ENCODE peak calls at places on chromosomes 16 and 17, in four cellular contexts. Z is cardiac fibroblast, G is iPS DF 6.9, C is psoas muscle. V is an unnamed sample.

GRCh38 chr17:6591599-6592158 is 35.3 kb upstream of the PITPNM3 start:
- DNase-seq in Z (peak; percentile 71), G (no peak), C (no peak), V (no peak)

GRCh38 chr17:55641559-55642160 is 81.0 kb downstream of the TMEM100 start:
- DNase-seq in Z (peak; percentile 87), G (no peak), C (peak; percentile 60), V (peak; percentile 15)

GRCh38 chr17:66432996-66433556 is 130.7 kb downstream of the PRKCA start:
- DNase-seq in Z (peak; percentile 46), G (no peak), C (no peak), V (no peak)

GRCh38 chr17:59899099-59899498 is 6.2 kb downstream of the RPS6KB1 start:
- DNase-seq in Z (peak; percentile 54), G (no peak), C (no peak), V (no peak)

GRCh38 chr16:81435567-81435966 is 9.0 kb upstream of the CMIP start:
- DNase-seq in Z (no peak), G (no peak), C (no peak), V (no peak)

GRCh38 chr17:83079766-83080616 is 582 bp downstream of the METRNL start:
- DNase-seq in Z (no peak), G (no peak), C (no peak), V (peak; percentile 88)

GRCh38 chr17:44108440-44109311 is 14.8 kb downstream of the HDAC5 start:
- DNase-seq in Z (peak; percentile 96), G (no peak), C (peak; percentile 93), V (no peak)

GRCh38 chr17:30093463-30094147 is 23.0 kb upstream of the NSRP1 start:
- DNase-seq in Z (peak; percentile 71), G (peak; percentile 39), C (no peak), V (peak; percentile 71)

GRCh38 chr17:16282522-16282921 is 65.5 kb downstream of the PIGL start:
- DNase-seq in Z (peak; percentile 71), G (no peak), C (no peak), V (no peak)

GRCh38 chr17:62910277-62910676 is 55.8 kb upstream of the TANC2 start:
- DNase-seq in Z (no peak), G (no peak), C (no peak), V (no peak)

GRCh38 chr16:61587526-61587925 is 448.7 kb downstream of the CDH8 start:
- DNase-seq in Z (no peak), G (no peak), C (no peak), V (no peak)

GRCh38 chr17:7191571-7192270 is 12.6 kb upstream of the ASGR1 start:
- DNase-seq in Z (peak; percentile 39), G (no peak), C (no peak), V (peak; percentile 96)

GRCh38 chr17:78875331-78875730 is 27.7 kb downstream of the CEP295NL start:
- DNase-seq in Z (no peak), G (no peak), C (no peak), V (no peak)

GRCh38 chr17:81914103-81914850 is 3.1 kb upstream of the PCYT2 start:
- DNase-seq in Z (no peak), G (no peak), C (no peak), V (no peak)

GRCh38 chr16:55471448-55472097 is 7.4 kb upstream of the MMP2 start:
- DNase-seq in Z (peak; percentile 73), G (no peak), C (no peak), V (no peak)

GRCh38 chr17:47998044-47998443 is 27.1 kb downstream of the CDK5RAP3 start:
- DNase-seq in Z (no peak), G (no peak), C (no peak), V (no peak)

GRCh38 chr17:78414178-78415162 is 36.0 kb downstream of the PGS1 start:
- DNase-seq in Z (no peak), G (no peak), C (no peak), V (no peak)

GRCh38 chr16:30830072-30830417 is 43.0 kb upstream of the ZNF629 start:
- DNase-seq in Z (no peak), G (no peak), C (no peak), V (no peak)

GRCh38 chr17:19005442-19005773 is 844 bp upstream of the FAM83G start:
- DNase-seq in Z (no peak), G (no peak), C (no peak), V (no peak)

GRCh38 chr17:71505200-71505599 is 615.6 kb upstream of the SOX9 start:
- DNase-seq in Z (no peak), G (no peak), C (no peak), V (no peak)

GRCh38 chr17:62871291-62871690 is 63.2 kb upstream of the MARCHF10 start:
- DNase-seq in Z (no peak), G (no peak), C (no peak), V (no peak)

GRCh38 chr16:77723108-77723514 is 797 bp downstream of the NUDT7 start:
- DNase-seq in Z (peak; percentile 64), G (no peak), C (no peak), V (no peak)

GRCh38 chr16:76190480-76190879 is 86.7 kb upstream of the CNTNAP4 start:
- DNase-seq in Z (no peak), G (no peak), C (no peak), V (no peak)

GRCh38 chr16:77211880-77212735 is 12.9 kb downstream of the SYCE1L start:
- DNase-seq in Z (peak; percentile 38), G (no peak), C (peak; percentile 57), V (peak; percentile 95)

GRCh38 chr17:3554440-3554839 is 3.2 kb downstream of the TRPV3 start:
- DNase-seq in Z (no peak), G (no peak), C (no peak), V (peak; percentile 41)

GRCh38 chr17:50949128-50950001 is 83.2 kb upstream of the TOB1 start:
- DNase-seq in Z (no peak), G (no peak), C (peak; percentile 47), V (peak; percentile 60)

GRCh38 chr16:89049484-89050118 is 44.1 kb upstream of the ACSF3 start:
- DNase-seq in Z (no peak), G (no peak), C (peak; percentile 13), V (no peak)

GRCh38 chr16:66720766-66721165 is 24.2 kb upstream of the CMTM4 start:
- DNase-seq in Z (no peak), G (no peak), C (no peak), V (no peak)

GRCh38 chr17:2796164-2797140 is at the start of gene RAP1GAP2:
- DNase-seq in Z (no peak), G (no peak), C (peak; percentile 60), V (peak; percentile 56)

GRCh38 chr16:67092227-67092626 is 17.5 kb upstream of the PHAF1 start:
- DNase-seq in Z (peak; percentile 42), G (no peak), C (no peak), V (no peak)

GRCh38 chr17:65254166-65254565 is 117.0 kb downstream of the RGS9 start:
- DNase-seq in Z (peak; percentile 27), G (no peak), C (no peak), V (no peak)

GRCh38 chr17:37170881-37171460 is 204.8 kb upstream of the C17orf78 start:
- DNase-seq in Z (no peak), G (no peak), C (no peak), V (peak; percentile 34)

GRCh38 chr17:45808845-45809244 is 24.7 kb downstream of the CRHR1 start:
- DNase-seq in Z (no peak), G (no peak), C (no peak), V (no peak)

GRCh38 chr16:4373909-4374742 is 2.5 kb downstream of the VASN start:
- DNase-seq in Z (peak; percentile 99), G (no peak), C (peak; percentile 81), V (peak; percentile 92)

GRCh38 chr17:74796211-74796610 is 20.1 kb upstream of the NAT9 start:
- DNase-seq in Z (no peak), G (no peak), C (no peak), V (no peak)

GRCh38 chr17:47990962-47991731 is 20.2 kb downstream of the CDK5RAP3 start:
- DNase-seq in Z (no peak), G (no peak), C (no peak), V (peak; percentile 89)

GRCh38 chr16:21156767-21157467 is 1.6 kb upstream of the LDAF1 start:
- DNase-seq in Z (peak; percentile 89), G (peak; percentile 50), C (no peak), V (peak; percentile 75)

GRCh38 chr16:31253642-31254045 is 6.1 kb upstream of the ITGAM start:
- DNase-seq in Z (no peak), G (no peak), C (peak; percentile 30), V (no peak)

GRCh38 chr17:79741751-79742588 is 11.2 kb downstream of the ENPP7 start:
- DNase-seq in Z (peak; percentile 56), G (peak; percentile 76), C (peak; percentile 73), V (peak; percentile 99)

GRCh38 chr16:70685938-70686375 is at the start of gene MTSS2:
- DNase-seq in Z (peak; percentile 92), G (no peak), C (peak; percentile 89), V (peak; percentile 99)
- H3K4me3 ChIP-seq in Z (peak within 1 kb of the TSS; percentile 80), G (peak within 1 kb of the TSS; percentile 47), C (peak within 1 kb of the TSS; percentile 91), V (peak within 1 kb of the TSS; percentile 77)

DNA sequence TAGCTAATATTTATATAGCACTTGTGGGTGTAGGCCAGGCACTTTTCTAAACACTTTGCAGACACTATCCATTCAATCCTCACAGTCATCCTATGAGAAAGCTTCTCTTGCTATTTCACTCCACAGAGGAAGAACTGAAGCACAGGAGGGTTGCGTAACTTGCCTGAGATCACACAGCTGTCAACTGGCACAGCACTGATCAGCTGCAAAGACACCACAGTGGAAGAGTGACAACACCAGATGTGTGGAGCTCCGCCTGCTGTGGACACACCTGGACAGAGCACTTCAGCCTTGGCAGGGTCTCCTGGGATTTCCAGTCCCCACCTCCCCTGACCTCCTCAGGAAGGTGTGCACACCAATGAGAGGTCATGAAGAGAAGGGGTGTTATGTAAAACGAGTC is 13.3 kb upstream of the CNEP1R1 start:
- DNase-seq in Z (peak; percentile 26), G (no peak), C (no peak), V (no peak)
- H3K4me3 ChIP-seq in Z (no peak overlapping the region), G (no peak overlapping the region), C (no peak overlapping the region), V (no peak overlapping the region)

GRCh38 chr17:9290226-9290613 is 268.9 kb downstream of the NTN1 start:
- DNase-seq in Z (no peak), G (no peak), C (no peak), V (no peak)
- H3K4me3 ChIP-seq in Z (no peak overlapping the region), G (no peak overlapping the region), C (no peak overlapping the region), V (no peak overlapping the region)

GRCh38 chr17:75829747-75830146 is 14.5 kb downstream of the UNC13D start:
- DNase-seq in Z (no peak), G (no peak), C (no peak), V (no peak)
- H3K4me3 ChIP-seq in Z (no peak overlapping the region), G (no peak overlapping the region), C (no peak overlapping the region), V (no peak overlapping the region)

DNA sequence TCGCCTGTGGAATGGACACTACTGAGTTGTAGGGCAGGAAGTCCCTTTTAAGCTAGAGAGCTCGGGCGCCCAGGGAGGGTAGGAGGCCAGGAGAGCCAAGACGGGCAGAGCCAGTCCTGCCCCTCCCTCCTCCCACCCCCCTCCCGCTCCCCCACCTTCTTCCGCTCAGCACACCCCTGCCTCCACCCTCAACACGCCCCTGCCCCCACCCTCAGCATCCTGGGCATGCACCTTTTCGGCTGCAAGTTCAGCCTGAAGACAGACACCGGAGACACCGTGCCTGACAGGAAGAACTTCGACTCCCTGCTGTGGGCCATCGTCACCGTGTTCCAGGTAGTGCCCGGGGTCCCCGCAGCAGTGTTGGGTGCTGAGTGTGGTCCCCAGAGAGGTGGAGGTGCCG is 18.3 kb downstream of the TPSG1 start:
- DNase-seq in Z (no peak), G (no peak), C (no peak), V (peak; percentile 67)
- H3K4me3 ChIP-seq in Z (no peak overlapping the region), G (no peak overlapping the region), C (no peak overlapping the region), V (no peak overlapping the region)

GRCh38 chr17:61106354-61106753 is 293.3 kb upstream of the TBX2 start:
- DNase-seq in Z (no peak), G (no peak), C (no peak), V (no peak)
- H3K4me3 ChIP-seq in Z (no peak overlapping the region), G (no peak overlapping the region), C (no peak overlapping the region), V (no peak overlapping the region)

V was measured in H7.